ENCODE peak calls at places on chromosomes 13 and 19, in four cellular contexts. One of them, this sample, is unnamed.

GRCh38 chr19:17041994-17042393 is 15.4 kb upstream of the CPAMD8 start:
- ATAC-seq in stimulated activated naive CD8-positive, alpha-beta T cell treated with anti-CD3 and anti-CD28 coated beads, Interleukin-15, Interleukin-2, amounts not matched to agents 100 U/mL and 50 U/mL, for 24 hours: no peak
- ATAC-seq in pancreas: no peak
- ATAC-seq in gastroesophageal sphincter: no peak
- ATAC-seq in this sample: no peak

GRCh38 chr19:4068058-4068966 is 1.6 kb upstream of the ZBTB7A start:
- ATAC-seq in stimulated activated naive CD8-positive, alpha-beta T cell treated with anti-CD3 and anti-CD28 coated beads, Interleukin-15, Interleukin-2, amounts not matched to agents 100 U/mL and 50 U/mL, for 24 hours: no peak
- ATAC-seq in pancreas: no peak
- ATAC-seq in gastroesophageal sphincter: no peak
- ATAC-seq in this sample: no peak

GRCh38 chr13:113216165-113217056 is 7.0 kb downstream of the CUL4A start:
- ATAC-seq in stimulated activated naive CD8-positive, alpha-beta T cell treated with anti-CD3 and anti-CD28 coated beads, Interleukin-15, Interleukin-2, amounts not matched to agents 100 U/mL and 50 U/mL, for 24 hours: no peak
- ATAC-seq in pancreas: peak; percentile 84
- ATAC-seq in gastroesophageal sphincter: peak; percentile 72
- ATAC-seq in this sample: peak; percentile 88

GRCh38 chr19:10115392-10116084 is 4.0 kb downstream of the P2RY11 start:
- ATAC-seq in stimulated activated naive CD8-positive, alpha-beta T cell treated with anti-CD3 and anti-CD28 coated beads, Interleukin-15, Interleukin-2, amounts not matched to agents 100 U/mL and 50 U/mL, for 24 hours: no peak
- ATAC-seq in pancreas: no peak
- ATAC-seq in gastroesophageal sphincter: no peak
- ATAC-seq in this sample: peak; percentile 2

GRCh38 chr19:45245334-45245787 is at the start of gene EXOC3L2:
- ATAC-seq in stimulated activated naive CD8-positive, alpha-beta T cell treated with anti-CD3 and anti-CD28 coated beads, Interleukin-15, Interleukin-2, amounts not matched to agents 100 U/mL and 50 U/mL, for 24 hours: no peak
- ATAC-seq in pancreas: no peak
- ATAC-seq in gastroesophageal sphincter: peak; percentile 32
- ATAC-seq in this sample: no peak

GRCh38 chr19:28130066-28130511 is 1082.9 kb downstream of the UQCRFS1 start:
- ATAC-seq in stimulated activated naive CD8-positive, alpha-beta T cell treated with anti-CD3 and anti-CD28 coated beads, Interleukin-15, Interleukin-2, amounts not matched to agents 100 U/mL and 50 U/mL, for 24 hours: no peak
- ATAC-seq in pancreas: no peak
- ATAC-seq in gastroesophageal sphincter: no peak
- ATAC-seq in this sample: no peak

GRCh38 chr19:4278460-4278901 is 585 bp upstream of the SHD start:
- ATAC-seq in stimulated activated naive CD8-positive, alpha-beta T cell treated with anti-CD3 and anti-CD28 coated beads, Interleukin-15, Interleukin-2, amounts not matched to agents 100 U/mL and 50 U/mL, for 24 hours: no peak
- ATAC-seq in pancreas: no peak
- ATAC-seq in gastroesophageal sphincter: no peak
- ATAC-seq in this sample: peak; percentile 29

GRCh38 chr13:39956036-39956435 is 300.6 kb downstream of the COG6 start:
- ATAC-seq in stimulated activated naive CD8-positive, alpha-beta T cell treated with anti-CD3 and anti-CD28 coated beads, Interleukin-15, Interleukin-2, amounts not matched to agents 100 U/mL and 50 U/mL, for 24 hours: peak; percentile 92
- ATAC-seq in pancreas: no peak
- ATAC-seq in gastroesophageal sphincter: no peak
- ATAC-seq in this sample: no peak

GRCh38 chr19:41542622-41543021 is 33.3 kb upstream of the CEACAM21 start:
- ATAC-seq in stimulated activated naive CD8-positive, alpha-beta T cell treated with anti-CD3 and anti-CD28 coated beads, Interleukin-15, Interleukin-2, amounts not matched to agents 100 U/mL and 50 U/mL, for 24 hours: no peak
- ATAC-seq in pancreas: no peak
- ATAC-seq in gastroesophageal sphincter: no peak
- ATAC-seq in this sample: no peak

GRCh38 chr13:100490692-100491091 is 97.9 kb downstream of the GGACT start:
- ATAC-seq in stimulated activated naive CD8-positive, alpha-beta T cell treated with anti-CD3 and anti-CD28 coated beads, Interleukin-15, Interleukin-2, amounts not matched to agents 100 U/mL and 50 U/mL, for 24 hours: no peak
- ATAC-seq in pancreas: peak; percentile 10
- ATAC-seq in gastroesophageal sphincter: no peak
- ATAC-seq in this sample: no peak

GRCh38 chr13:99366075-99366987 is 59.1 kb upstream of the GPR183 start:
- ATAC-seq in stimulated activated naive CD8-positive, alpha-beta T cell treated with anti-CD3 and anti-CD28 coated beads, Interleukin-15, Interleukin-2, amounts not matched to agents 100 U/mL and 50 U/mL, for 24 hours: peak; percentile 45
- ATAC-seq in pancreas: no peak
- ATAC-seq in gastroesophageal sphincter: no peak
- ATAC-seq in this sample: no peak

GRCh38 chr19:506404-507285 is 652 bp upstream of the TPGS1 start:
- ATAC-seq in stimulated activated naive CD8-positive, alpha-beta T cell treated with anti-CD3 and anti-CD28 coated beads, Interleukin-15, Interleukin-2, amounts not matched to agents 100 U/mL and 50 U/mL, for 24 hours: peak; percentile 70
- ATAC-seq in pancreas: peak; percentile 93
- ATAC-seq in gastroesophageal sphincter: peak; percentile 94
- ATAC-seq in this sample: peak; percentile 84